ENCODE peak calls at places on chromosomes 6 and 20, in six cellular contexts. Q, L, M, E, K and Z are unnamed samples.

GRCh38 chr6:14129572-14129971 is 12.0 kb downstream of the CD83 start:
- DNase-seq in M (no peak), K (peak; percentile 67), L (no peak), E (peak; percentile 58), Q (peak; percentile 69), Z (peak; percentile 47)

GRCh38 chr6:158416841-158417759 is 104.8 kb downstream of the TULP4 start:
- DNase-seq in L (no peak), K (peak; percentile 25), M (no peak), Q (no peak), E (no peak), Z (no peak)

GRCh38 chr6:14476793-14477531 is 359.4 kb downstream of the CD83 start:
- DNase-seq in M (no peak), E (no peak), L (no peak), Q (no peak), K (peak; percentile 81), Z (no peak)

GRCh38 chr20:54624701-54625472 is 149.5 kb downstream of the DOK5 start:
- DNase-seq in K (no peak), M (no peak), E (no peak), Q (peak; percentile 86), L (no peak), Z (peak; percentile 49)

GRCh38 chr20:2379511-2380229 is 1.0 kb upstream of the TGM6 start:
- DNase-seq in L (no peak), M (no peak), K (no peak), Q (no peak), E (peak; percentile 44), Z (no peak)

GRCh38 chr20:326645-327031 is 1.3 kb downstream of the SOX12 start:
- DNase-seq in L (no peak), K (no peak), Q (no peak), E (no peak), M (no peak), Z (peak; percentile 45)

GRCh38 chr6:27518881-27519795 is 46.2 kb upstream of the ZNF184 start:
- DNase-seq in E (peak; percentile 66), L (peak; percentile 69), M (no peak), Q (peak; percentile 58), K (peak; percentile 79), Z (no peak)

GRCh38 chr6:137856138-137856898 is 10.7 kb upstream of the TNFAIP3 start:
- DNase-seq in K (no peak), L (no peak), M (no peak), E (no peak), Q (no peak), Z (no peak)

GRCh38 chr6:159833997-159834601 is 34.0 kb downstream of the PNLDC1 start:
- DNase-seq in M (no peak), Q (no peak), E (no peak), L (no peak), K (no peak), Z (no peak)